ENCODE peak calls at places on chromosomes 3 and 15, in six cellular contexts. E, G, Y, N, R and U are unnamed samples.

GRCh38 chr3:72129384-72130094 is 344.6 kb upstream of the PROK2 start:
- DNase-seq in E (no peak), G (no peak), N (no peak), Y (no peak), R (no peak), U (no peak)

GRCh38 chr15:29921130-29921601 is 98.9 kb upstream of the TJP1 start:
- DNase-seq in E (peak; percentile 18), N (no peak), Y (no peak), G (no peak), R (no peak), U (no peak)

GRCh38 chr3:30581067-30581585 is 25.3 kb upstream of the TGFBR2 start:
- DNase-seq in G (no peak), Y (no peak), R (no peak), E (no peak), N (no peak), U (no peak)

GRCh38 chr3:108124337-108125150 is 33.7 kb upstream of the CD47 start:
- DNase-seq in R (no peak), E (no peak), G (no peak), Y (no peak), N (no peak), U (no peak)

GRCh38 chr3:65676592-65676991 is 362.1 kb downstream of the MAGI1 start:
- DNase-seq in R (no peak), Y (no peak), G (no peak), N (no peak), E (peak; percentile 70), U (no peak)

GRCh38 chr3:95797081-95797480 is 1017.3 kb upstream of the EPHA6 start:
- DNase-seq in G (no peak), Y (no peak), R (no peak), E (no peak), N (no peak), U (no peak)

GRCh38 chr3:8237893-8238292 is 263.7 kb upstream of the LMCD1 start:
- DNase-seq in N (no peak), R (no peak), E (no peak), Y (no peak), G (no peak), U (no peak)

GRCh38 chr3:50273689-50274065 is 4.7 kb downstream of the SEMA3B start:
- DNase-seq in N (no peak), R (no peak), Y (no peak), E (no peak), G (no peak), U (no peak)

GRCh38 chr3:16318216-16318615 is 53.2 kb downstream of the OXNAD1 start:
- DNase-seq in Y (no peak), R (no peak), N (no peak), E (no peak), G (no peak), U (no peak)

DNA sequence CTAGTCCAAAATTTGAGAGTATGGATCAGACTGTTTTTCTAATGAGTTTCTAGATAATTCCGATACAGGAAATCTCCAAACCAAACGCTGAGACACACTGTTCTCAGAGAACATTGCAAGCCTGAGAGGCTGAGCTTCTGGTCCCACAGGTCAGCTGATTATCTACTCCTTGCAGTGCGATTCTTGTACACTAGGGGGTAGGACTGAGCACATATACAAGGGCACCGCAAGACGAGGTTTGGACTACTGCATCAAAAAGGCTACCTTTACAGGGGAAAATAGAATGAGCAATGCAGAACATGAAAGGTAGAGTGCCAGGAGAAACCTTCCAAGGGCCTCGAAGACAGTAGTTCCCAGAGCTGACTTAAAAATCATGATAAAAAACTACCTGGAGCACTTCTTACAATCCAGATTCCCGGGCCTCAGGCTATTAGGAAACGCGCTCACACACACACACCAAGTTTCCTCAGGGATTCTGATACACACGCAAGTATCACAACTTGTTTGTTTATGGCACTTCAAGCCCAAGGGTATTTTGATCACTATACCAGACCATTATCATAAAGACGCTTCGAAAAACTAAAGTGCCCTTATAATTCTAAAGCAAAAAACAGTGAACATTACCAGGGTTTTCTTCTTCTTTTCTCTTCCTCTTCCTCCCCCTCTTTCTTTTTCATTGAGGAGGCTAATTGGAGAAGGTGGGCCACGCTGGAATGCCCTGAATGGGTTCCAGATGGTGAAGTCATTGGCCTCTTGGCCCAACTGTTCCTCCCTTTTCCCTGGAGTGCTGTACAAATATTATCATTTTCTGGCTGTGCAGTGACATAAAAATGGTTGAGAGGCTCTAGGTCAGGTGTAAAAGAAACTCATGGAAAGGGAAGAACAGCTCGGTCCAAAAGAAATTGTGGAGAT is 61.8 kb downstream of the SLC12A8 start:
- DNase-seq in N (no peak), E (peak; percentile 53), R (no peak), Y (peak; percentile 35), G (peak; percentile 46), U (peak; percentile 29)
- TF ChIP-seq CTCF in N (peak; percentile 57), E (peak; percentile 74), R (peak; percentile 17), Y (peak; percentile 47), G (peak; percentile 7), U (peak; percentile 24)

GRCh38 chr15:36110659-36110993 is 468.8 kb upstream of the CDIN1 start:
- DNase-seq in R (no peak), G (no peak), E (no peak), Y (no peak), N (no peak), U (no peak)

GRCh38 chr15:36109943-36110658 is 469.3 kb upstream of the CDIN1 start:
- DNase-seq in G (no peak), N (no peak), Y (no peak), E (no peak), R (no peak), U (no peak)

GRCh38 chr15:36106640-36107335 is 472.6 kb upstream of the CDIN1 start:
- DNase-seq in G (no peak), N (no peak), E (no peak), R (no peak), Y (no peak), U (no peak)

GRCh38 chr15:36108539-36108938 is 470.9 kb upstream of the CDIN1 start:
- DNase-seq in R (no peak), Y (no peak), N (no peak), G (no peak), E (no peak), U (no peak)
- H3K4me1 ChIP-seq in R (no peaks in the 10 kb centered on the region), Y (no peaks in the 10 kb centered on the region), N (peaks cover 10% of the 10 kb centered on the region), G (no peaks in the 10 kb centered on the region), E (no peaks in the 10 kb centered on the region), U (no peaks in the 10 kb centered on the region)

GRCh38 chr3:123285066-123285465 is 83.3 kb downstream of the SEC22A start:
- DNase-seq in R (no peak), N (no peak), Y (no peak), G (no peak), E (no peak), U (no peak)
- TF ChIP-seq CTCF in R (no peak), N (no peak), Y (no peak), G (no peak), E (no peak), U (no peak)

DNA sequence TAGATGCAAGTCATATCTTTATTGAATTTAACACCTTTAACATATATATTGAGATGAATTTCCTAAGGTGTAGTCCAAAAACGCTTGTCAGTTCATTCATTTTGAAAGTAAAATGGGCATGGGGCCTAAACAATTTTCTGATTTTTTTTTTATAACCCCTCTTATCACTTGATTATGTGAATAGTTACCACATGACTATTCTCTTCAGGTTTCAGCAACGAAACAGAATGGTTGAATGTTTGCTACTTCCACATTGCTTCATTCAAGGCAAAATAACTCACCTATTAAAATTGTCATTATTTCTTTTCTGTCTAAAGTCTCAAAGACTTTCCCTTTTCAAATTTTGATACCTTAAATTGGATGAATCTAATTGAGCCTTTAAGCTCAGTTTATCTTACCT is 96.4 kb downstream of the MBNL1 start:
- DNase-seq in N (no peak), R (no peak), E (no peak), G (no peak), Y (no peak), U (no peak)
- H3K4me1 ChIP-seq in N (peaks cover 87% of the 10 kb centered on the region), R (peaks cover 60% of the 10 kb centered on the region), E (peaks cover 26% of the 10 kb centered on the region), G (no peaks in the 10 kb centered on the region), Y (peaks cover 41% of the 10 kb centered on the region), U (no peaks in the 10 kb centered on the region)

GRCh38 chr3:128907706-128908445 is 28.5 kb downstream of the ACAD9 start:
- DNase-seq in G (no peak), Y (no peak), R (no peak), N (no peak), E (no peak), U (no peak)
- TF ChIP-seq CTCF in G (no peak), Y (no peak), R (no peak), N (no peak), E (peak; percentile 7), U (no peak)

DNA sequence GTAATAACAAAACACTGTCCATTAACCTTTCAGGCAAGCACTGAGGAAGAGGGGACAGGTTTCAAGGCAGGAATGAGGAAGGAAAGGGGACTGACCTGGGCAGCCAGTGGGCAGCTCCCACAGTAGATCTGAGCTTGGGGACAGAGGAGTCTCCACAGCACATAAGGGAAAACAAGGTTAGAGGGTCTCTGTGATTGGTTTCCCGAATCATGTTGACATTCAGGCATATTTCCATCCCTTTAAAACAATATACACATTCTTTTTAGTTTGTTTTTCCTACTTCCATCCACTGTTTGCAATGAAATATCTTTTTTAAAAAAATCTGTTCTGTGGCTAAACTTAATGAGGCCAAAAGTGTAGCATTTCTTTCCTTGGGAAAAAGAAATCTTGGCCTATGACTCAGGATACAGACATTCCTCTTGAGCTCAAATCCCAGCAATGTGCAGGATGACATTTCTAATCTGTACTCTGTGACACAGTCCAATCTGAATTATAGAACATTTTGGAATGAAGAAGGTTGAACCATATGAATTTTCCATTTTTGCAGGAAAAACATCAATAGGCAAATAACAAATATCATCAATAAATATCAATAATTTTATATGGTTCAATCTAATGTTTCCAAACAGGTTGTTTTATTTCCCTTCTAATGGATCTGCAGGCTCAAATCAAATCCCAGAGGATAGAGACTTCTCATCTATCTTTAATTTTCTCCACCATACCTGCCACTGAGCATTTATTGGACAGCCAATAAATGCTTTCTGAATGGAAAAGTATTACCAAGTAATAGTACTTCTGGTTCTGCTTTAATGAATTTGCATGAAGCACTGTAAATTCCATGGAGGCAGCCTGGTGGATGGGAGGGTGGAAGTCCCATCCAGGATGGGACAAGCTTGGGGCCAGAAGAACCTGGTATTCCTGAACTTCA is 54.1 kb downstream of the ITGB5 start:
- DNase-seq in E (no peak), G (no peak), R (no peak), Y (no peak), N (no peak), U (no peak)
- H3K4me1 ChIP-seq in E (peaks cover 95% of the 10 kb centered on the region), G (peaks cover 35% of the 10 kb centered on the region), R (peaks cover 86% of the 10 kb centered on the region), Y (peaks cover 64% of the 10 kb centered on the region), N (peaks cover 93% of the 10 kb centered on the region), U (peaks cover 8% of the 10 kb centered on the region)

DNA sequence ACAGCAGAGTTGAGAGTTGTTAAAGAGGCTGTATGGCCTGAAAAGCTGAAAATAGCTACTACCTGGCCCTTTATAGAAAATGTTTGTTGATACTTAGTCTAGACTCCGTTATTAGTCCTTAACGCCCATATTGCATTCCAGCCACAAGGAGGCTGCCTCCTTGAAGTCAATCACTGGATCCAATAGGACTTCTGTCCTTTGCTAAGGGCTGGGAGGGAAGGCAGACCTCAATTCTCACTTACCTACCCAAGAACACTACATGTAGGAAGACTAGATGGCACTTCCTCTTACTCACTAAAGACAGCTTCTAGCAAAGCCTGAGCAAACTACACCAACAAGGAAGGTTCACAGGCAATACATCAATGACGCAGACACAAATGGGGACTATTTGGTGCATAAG is 139.5 kb upstream of the HACD2 start:
- DNase-seq in E (no peak), N (no peak), R (no peak), G (no peak), Y (no peak), U (no peak)
- TF ChIP-seq CTCF in E (no peak), N (no peak), R (no peak), G (no peak), Y (no peak), U (no peak)